ENCODE peak calls at places on chromosomes 11 and 22, in eight cellular contexts. One of them, this sample, is unnamed.

GRCh38 chr22:39132871-39133524 is 19.5 kb downstream of the CBX7 start:
- DNase-seq in H1: no peak
- DNase-seq in SK-N-SH: no peak
- DNase-seq in IMR-90: no peak
- DNase-seq in WTC11: no peak
- DNase-seq in HepG2: no peak
- DNase-seq in GM12878: no peak
- DNase-seq in A549: no peak
- DNase-seq in this sample: no peak

GRCh38 chr11:32538804-32539203 is 44.8 kb upstream of the EIF3M start:
- DNase-seq in SK-N-SH: no peak
- DNase-seq in A549: no peak
- DNase-seq in IMR-90: no peak
- DNase-seq in H1: no peak
- DNase-seq in WTC11: no peak
- DNase-seq in GM12878: no peak
- DNase-seq in HepG2: no peak
- DNase-seq in this sample: no peak

GRCh38 chr11:128599729-128600128 is 12.4 kb upstream of the ETS1 start:
- DNase-seq in GM12878: no peak
- DNase-seq in A549: no peak
- DNase-seq in SK-N-SH: no peak
- DNase-seq in HepG2: no peak
- DNase-seq in WTC11: no peak
- DNase-seq in IMR-90: peak
- DNase-seq in H1: no peak
- DNase-seq in this sample: no peak

GRCh38 chr22:42022162-42022847 is 23.7 kb downstream of the WBP2NL start:
- DNase-seq in WTC11: no peak
- DNase-seq in GM12878: peak
- DNase-seq in HepG2: no peak
- DNase-seq in H1: no peak
- DNase-seq in SK-N-SH: no peak
- DNase-seq in IMR-90: no peak
- DNase-seq in A549: no peak
- DNase-seq in this sample: no peak

GRCh38 chr11:124200671-124201070 is 17.5 kb downstream of the OR10D3 start:
- DNase-seq in GM12878: no peak
- DNase-seq in SK-N-SH: no peak
- DNase-seq in A549: no peak
- DNase-seq in H1: no peak
- DNase-seq in IMR-90: no peak
- DNase-seq in HepG2: no peak
- DNase-seq in WTC11: no peak
- DNase-seq in this sample: no peak

GRCh38 chr11:123235117-123235686 is 40.2 kb upstream of the CLMP start:
- DNase-seq in A549: peak
- DNase-seq in IMR-90: no peak
- DNase-seq in HepG2: peak
- DNase-seq in H1: no peak
- DNase-seq in GM12878: no peak
- DNase-seq in WTC11: peak
- DNase-seq in SK-N-SH: peak
- DNase-seq in this sample: peak

GRCh38 chr11:96014234-96014633 is 90.3 kb upstream of the MTMR2 start:
- DNase-seq in A549: peak
- DNase-seq in GM12878: peak
- DNase-seq in SK-N-SH: no peak
- DNase-seq in H1: no peak
- DNase-seq in WTC11: no peak
- DNase-seq in HepG2: peak
- DNase-seq in IMR-90: peak
- DNase-seq in this sample: no peak

GRCh38 chr22:45502215-45503070 is at the start of gene FBLN1:
- DNase-seq in SK-N-SH: peak
- DNase-seq in WTC11: peak
- DNase-seq in A549: peak
- DNase-seq in H1: no peak
- DNase-seq in GM12878: no peak
- DNase-seq in IMR-90: no peak
- DNase-seq in HepG2: peak
- DNase-seq in this sample: no peak

GRCh38 chr22:40313007-40313406 is 33.3 kb upstream of the ADSL start:
- DNase-seq in H1: no peak
- DNase-seq in IMR-90: no peak
- DNase-seq in A549: no peak
- DNase-seq in SK-N-SH: no peak
- DNase-seq in WTC11: no peak
- DNase-seq in HepG2: no peak
- DNase-seq in GM12878: no peak
- DNase-seq in this sample: no peak

GRCh38 chr22:42383851-42384417 is 48.3 kb downstream of the NFAM1 start:
- DNase-seq in SK-N-SH: no peak
- DNase-seq in IMR-90: no peak
- DNase-seq in GM12878: no peak
- DNase-seq in WTC11: no peak
- DNase-seq in HepG2: no peak
- DNase-seq in H1: no peak
- DNase-seq in A549: no peak
- DNase-seq in this sample: no peak

GRCh38 chr11:82631722-82632630 is 101.7 kb downstream of the FAM181B start:
- DNase-seq in SK-N-SH: no peak
- DNase-seq in WTC11: no peak
- DNase-seq in A549: no peak
- DNase-seq in GM12878: peak
- DNase-seq in H1: no peak
- DNase-seq in IMR-90: peak
- DNase-seq in HepG2: no peak
- DNase-seq in this sample: no peak

GRCh38 chr22:46763051-46763705 is 728 bp downstream of the TBC1D22A start:
- DNase-seq in A549: no peak
- DNase-seq in SK-N-SH: peak
- DNase-seq in GM12878: no peak
- DNase-seq in HepG2: no peak
- DNase-seq in H1: no peak
- DNase-seq in WTC11: no peak
- DNase-seq in IMR-90: peak
- DNase-seq in this sample: peak

GRCh38 chr22:21000987-21001600 is 824 bp downstream of the THAP7 start:
- DNase-seq in GM12878: no peak
- DNase-seq in WTC11: no peak
- DNase-seq in H1: no peak
- DNase-seq in HepG2: no peak
- DNase-seq in SK-N-SH: peak
- DNase-seq in IMR-90: no peak
- DNase-seq in A549: no peak
- DNase-seq in this sample: peak

GRCh38 chr22:20999350-21000214 is 2.3 kb downstream of the THAP7 start:
- DNase-seq in IMR-90: no peak
- DNase-seq in H1: no peak
- DNase-seq in WTC11: no peak
- DNase-seq in SK-N-SH: no peak
- DNase-seq in A549: no peak
- DNase-seq in GM12878: no peak
- DNase-seq in HepG2: no peak
- DNase-seq in this sample: no peak

GRCh38 chr22:21003782-21004181 is 1.9 kb upstream of the THAP7 start:
- DNase-seq in A549: no peak
- DNase-seq in HepG2: no peak
- DNase-seq in IMR-90: no peak
- DNase-seq in SK-N-SH: no peak
- DNase-seq in GM12878: no peak
- DNase-seq in WTC11: no peak
- DNase-seq in H1: no peak
- DNase-seq in this sample: no peak

GRCh38 chr22:21000215-21000986 is 1.5 kb downstream of the THAP7 start:
- DNase-seq in IMR-90: no peak
- DNase-seq in HepG2: no peak
- DNase-seq in WTC11: no peak
- DNase-seq in GM12878: no peak
- DNase-seq in A549: no peak
- DNase-seq in SK-N-SH: no peak
- DNase-seq in H1: no peak
- DNase-seq in this sample: peak

GRCh38 chr22:21001601-21002325 is at the start of gene THAP7:
- DNase-seq in H1: peak
- DNase-seq in A549: peak
- DNase-seq in WTC11: peak
- DNase-seq in SK-N-SH: peak
- DNase-seq in IMR-90: peak
- DNase-seq in GM12878: peak
- DNase-seq in HepG2: peak
- DNase-seq in this sample: peak
- TF ChIP-seq USF2 in H1: peak
- TF ChIP-seq USF2 in A549: no peak
- TF ChIP-seq USF2 in WTC11: no peak
- TF ChIP-seq USF2 in SK-N-SH: no peak
- TF ChIP-seq USF2 in IMR-90: peak
- TF ChIP-seq USF2 in GM12878: peak
- TF ChIP-seq USF2 in HepG2: peak
- TF ChIP-seq USF2 in this sample: no peak

GRCh38 chr11:117471776-117472175 is 144.1 kb downstream of the CEP164 start:
- DNase-seq in WTC11: no peak
- DNase-seq in IMR-90: no peak
- DNase-seq in GM12878: no peak
- DNase-seq in SK-N-SH: no peak
- DNase-seq in H1: no peak
- DNase-seq in A549: no peak
- DNase-seq in HepG2: no peak
- DNase-seq in this sample: no peak

GRCh38 chr11:117466966-117467365 is 139.3 kb downstream of the CEP164 start:
- DNase-seq in A549: no peak
- DNase-seq in H1: no peak
- DNase-seq in GM12878: no peak
- DNase-seq in SK-N-SH: no peak
- DNase-seq in WTC11: no peak
- DNase-seq in HepG2: no peak
- DNase-seq in IMR-90: no peak
- DNase-seq in this sample: no peak

GRCh38 chr11:117468888-117469287 is 141.2 kb downstream of the CEP164 start:
- DNase-seq in SK-N-SH: no peak
- DNase-seq in H1: no peak
- DNase-seq in GM12878: no peak
- DNase-seq in WTC11: peak
- DNase-seq in HepG2: no peak
- DNase-seq in A549: no peak
- DNase-seq in IMR-90: no peak
- DNase-seq in this sample: peak

GRCh38 chr11:117473692-117474091 is 146.0 kb downstream of the CEP164 start:
- DNase-seq in H1: peak
- DNase-seq in A549: no peak
- DNase-seq in WTC11: no peak
- DNase-seq in HepG2: no peak
- DNase-seq in GM12878: no peak
- DNase-seq in IMR-90: no peak
- DNase-seq in SK-N-SH: no peak
- DNase-seq in this sample: no peak

DNA sequence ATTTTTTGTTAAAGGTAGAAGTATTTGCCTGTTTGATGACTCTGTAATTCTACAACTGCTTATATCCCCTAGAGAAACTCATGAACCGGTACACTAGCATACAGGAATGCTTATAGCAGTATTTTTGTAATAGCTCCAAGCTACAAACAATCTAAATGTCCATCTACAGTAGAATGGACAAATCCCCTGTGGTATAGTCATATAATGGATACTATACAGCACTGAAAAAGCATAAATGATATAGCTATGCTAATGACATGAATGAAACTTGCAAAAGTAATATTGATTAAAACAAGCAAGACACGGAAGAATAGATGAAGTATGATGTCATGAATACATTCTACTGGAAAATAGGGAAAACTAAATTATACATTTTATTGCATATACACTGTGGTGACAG is 142.9 kb downstream of the CEP164 start:
- DNase-seq in H1: no peak
- DNase-seq in SK-N-SH: no peak
- DNase-seq in HepG2: no peak
- DNase-seq in IMR-90: no peak
- DNase-seq in A549: no peak
- DNase-seq in WTC11: no peak
- DNase-seq in GM12878: no peak
- DNase-seq in this sample: no peak
- TF ChIP-seq USF2 in H1: no peak
- TF ChIP-seq USF2 in SK-N-SH: no peak
- TF ChIP-seq USF2 in HepG2: no peak
- TF ChIP-seq USF2 in IMR-90: no peak
- TF ChIP-seq USF2 in A549: no peak
- TF ChIP-seq USF2 in WTC11: no peak
- TF ChIP-seq USF2 in GM12878: no peak
- TF ChIP-seq USF2 in this sample: no peak

GRCh38 chr11:27968461-27968860 is 139.5 kb downstream of the KIF18A start:
- DNase-seq in SK-N-SH: no peak
- DNase-seq in H1: no peak
- DNase-seq in WTC11: no peak
- DNase-seq in HepG2: no peak
- DNase-seq in A549: no peak
- DNase-seq in GM12878: no peak
- DNase-seq in IMR-90: no peak
- DNase-seq in this sample: no peak
- TF ChIP-seq USF2 in SK-N-SH: no peak
- TF ChIP-seq USF2 in H1: no peak
- TF ChIP-seq USF2 in WTC11: no peak
- TF ChIP-seq USF2 in HepG2: no peak
- TF ChIP-seq USF2 in A549: no peak
- TF ChIP-seq USF2 in GM12878: no peak
- TF ChIP-seq USF2 in IMR-90: no peak
- TF ChIP-seq USF2 in this sample: no peak

GRCh38 chr11:876550-876949 is 33.9 kb downstream of the TSPAN4 start:
- DNase-seq in HepG2: no peak
- DNase-seq in GM12878: no peak
- DNase-seq in IMR-90: peak
- DNase-seq in WTC11: no peak
- DNase-seq in SK-N-SH: no peak
- DNase-seq in A549: no peak
- DNase-seq in H1: no peak
- DNase-seq in this sample: no peak

GRCh38 chr11:875203-875602 is 32.6 kb downstream of the TSPAN4 start:
- DNase-seq in WTC11: no peak
- DNase-seq in A549: no peak
- DNase-seq in SK-N-SH: no peak
- DNase-seq in HepG2: no peak
- DNase-seq in H1: no peak
- DNase-seq in GM12878: no peak
- DNase-seq in IMR-90: no peak
- DNase-seq in this sample: no peak

GRCh38 chr11:875769-876301 is 33.2 kb downstream of the TSPAN4 start:
- DNase-seq in WTC11: no peak
- DNase-seq in IMR-90: no peak
- DNase-seq in GM12878: no peak
- DNase-seq in SK-N-SH: no peak
- DNase-seq in A549: no peak
- DNase-seq in H1: no peak
- DNase-seq in HepG2: no peak
- DNase-seq in this sample: peak

GRCh38 chr11:880447-880846 is 30.2 kb downstream of the CHID1 start:
- DNase-seq in GM12878: no peak
- DNase-seq in HepG2: no peak
- DNase-seq in H1: no peak
- DNase-seq in A549: no peak
- DNase-seq in IMR-90: no peak
- DNase-seq in SK-N-SH: no peak
- DNase-seq in WTC11: peak
- DNase-seq in this sample: no peak

GRCh38 chr11:877565-877964 is 33.0 kb downstream of the CHID1 start:
- DNase-seq in A549: no peak
- DNase-seq in H1: no peak
- DNase-seq in HepG2: no peak
- DNase-seq in GM12878: no peak
- DNase-seq in IMR-90: no peak
- DNase-seq in SK-N-SH: peak
- DNase-seq in WTC11: peak
- DNase-seq in this sample: peak
- TF ChIP-seq USF2 in A549: no peak
- TF ChIP-seq USF2 in H1: no peak
- TF ChIP-seq USF2 in HepG2: no peak
- TF ChIP-seq USF2 in GM12878: no peak
- TF ChIP-seq USF2 in IMR-90: no peak
- TF ChIP-seq USF2 in SK-N-SH: no peak
- TF ChIP-seq USF2 in WTC11: no peak
- TF ChIP-seq USF2 in this sample: no peak